ENCODE peak calls at places on chromosomes 5 and 9, in eight cellular contexts. A, O, I, V, B, M, K and X are unnamed samples.
A peak's percentile ranks its signal among the peaks of the same experiment; 100 is the strongest.

GRCh38 chr5:10564838-10565784 is 1.2 kb downstream of the ANKRD33B start:
- DNase-seq in A (no peak), O (no peak), I (no peak), V (no peak), B (no peak), M (no peak), K (peak; percentile 31), X (no peak)

GRCh38 chr5:81524015-81524414 is 130.1 kb upstream of the ACOT12 start:
- DNase-seq in A (no peak), O (no peak), I (no peak), V (no peak), B (no peak), M (no peak), K (no peak), X (no peak)

GRCh38 chr5:36944607-36945225 is 68.1 kb downstream of the NIPBL start:
- DNase-seq in A (peak; percentile 41), O (no peak), I (peak; percentile 85), V (peak; percentile 76), B (peak; percentile 67), M (peak; percentile 76), K (peak; percentile 18), X (no peak)

GRCh38 chr9:80873861-80874260 is 815.5 kb downstream of the TLE1 start:
- DNase-seq in A (no peak), O (no peak), I (peak; percentile 37), V (no peak), B (no peak), M (peak; percentile 65), K (no peak), X (no peak)

GRCh38 chr9:123414921-123415592 is 59.1 kb downstream of the CRB2 start:
- DNase-seq in A (no peak), O (no peak), I (no peak), V (no peak), B (no peak), M (no peak), K (no peak), X (no peak)

GRCh38 chr9:128142596-128142995 is 6.7 kb upstream of the LCN2 start:
- DNase-seq in A (no peak), O (no peak), I (no peak), V (no peak), B (no peak), M (no peak), K (no peak), X (no peak)

GRCh38 chr9:104743377-104743985 is 4.0 kb upstream of the NIPSNAP3A start:
- DNase-seq in A (peak; percentile 48), O (no peak), I (peak; percentile 69), V (peak; percentile 57), B (peak; percentile 55), M (peak; percentile 73), K (peak; percentile 49), X (no peak)

GRCh38 chr5:57175586-57175985 is 1.7 kb downstream of the GPBP1 start:
- DNase-seq in A (no peak), O (no peak), I (no peak), V (peak; percentile 37), B (no peak), M (no peak), K (no peak), X (no peak)

GRCh38 chr5:59838989-59839388 is 54.5 kb downstream of the PDE4D start:
- DNase-seq in A (no peak), O (no peak), I (no peak), V (no peak), B (no peak), M (no peak), K (no peak), X (no peak)

GRCh38 chr5:95712347-95712958 is 18.7 kb upstream of the RHOBTB3 start:
- DNase-seq in A (peak; percentile 75), O (no peak), I (peak; percentile 94), V (peak; percentile 82), B (peak; percentile 99), M (peak; percentile 90), K (peak; percentile 86), X (no peak)

GRCh38 chr5:10733426-10733825 is 27.6 kb downstream of the DAP start:
- DNase-seq in A (no peak), O (no peak), I (peak; percentile 68), V (no peak), B (no peak), M (no peak), K (no peak), X (no peak)

GRCh38 chr5:103562084-103562452 is 521 bp downstream of the NUDT12 start:
- DNase-seq in A (no peak), O (peak; percentile 13), I (no peak), V (peak; percentile 8), B (no peak), M (no peak), K (no peak), X (no peak)

GRCh38 chr5:140632366-140633080 is 452 bp downstream of the CD14 start:
- DNase-seq in A (no peak), O (peak; percentile 25), I (no peak), V (no peak), B (no peak), M (peak; percentile 54), K (no peak), X (no peak)

GRCh38 chr9:76701441-76702031 is 62.7 kb upstream of the PCA3 start:
- DNase-seq in A (no peak), O (no peak), I (no peak), V (no peak), B (no peak), M (no peak), K (no peak), X (no peak)

GRCh38 chr5:14326035-14326909 is 183.1 kb downstream of the TRIO start:
- DNase-seq in A (no peak), O (no peak), I (no peak), V (peak; percentile 26), B (no peak), M (no peak), K (peak; percentile 60), X (no peak)

GRCh38 chr5:152514827-152515397 is 109.8 kb upstream of the NMUR2 start:
- DNase-seq in A (no peak), O (no peak), I (peak; percentile 53), V (peak; percentile 60), B (no peak), M (peak; percentile 11), K (no peak), X (no peak)
- H3K4me3 ChIP-seq in A (no peak overlapping the region), O (no peak overlapping the region), I (no peak overlapping the region), V (no peak overlapping the region), B (no peak overlapping the region), M (no peak overlapping the region), K (no peak overlapping the region), X (no peak overlapping the region)

DNA sequence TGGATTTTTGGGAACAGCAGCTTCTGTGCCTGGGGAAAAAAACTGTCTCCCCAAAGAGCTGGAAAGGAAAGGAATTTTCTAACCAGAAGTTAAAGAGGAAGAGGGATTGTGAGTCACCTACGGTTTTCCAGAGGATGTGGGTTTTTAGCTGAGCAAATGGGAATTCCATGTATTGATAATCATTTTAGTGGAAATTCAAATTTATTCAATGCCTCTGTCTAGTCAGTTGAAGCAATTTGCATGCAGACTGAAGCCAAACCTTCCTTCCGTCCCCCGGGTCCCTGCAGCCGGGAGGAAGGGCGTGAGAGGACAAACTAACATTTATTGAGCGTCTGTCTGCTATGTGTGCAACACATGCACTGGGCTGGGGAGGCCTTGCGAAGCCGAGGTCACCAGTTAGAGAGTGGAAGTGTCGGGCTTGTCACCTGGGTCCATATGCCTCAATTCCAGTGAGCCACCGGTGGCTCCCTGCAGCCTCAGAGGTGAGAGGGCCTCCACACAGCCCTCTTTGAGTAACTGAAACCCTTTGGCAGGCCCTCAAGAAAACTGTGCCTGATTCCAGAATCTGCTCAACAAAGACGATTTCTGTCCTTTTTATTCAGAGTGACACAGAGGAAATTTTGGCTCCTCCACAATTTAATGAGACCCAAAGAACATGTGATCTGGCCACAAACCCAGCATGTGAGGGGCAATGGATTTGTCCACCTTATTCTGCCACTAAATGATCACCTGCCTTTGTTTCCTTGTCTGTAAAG is 70.4 kb downstream of the COL27A1 start:
- DNase-seq in A (no peak), O (no peak), I (peak; percentile 56), V (no peak), B (no peak), M (peak; percentile 67), K (no peak), X (no peak)
- H3K27ac ChIP-seq in A (no peak overlapping the region), O (peak overlapping the region; percentile 9), I (peak overlapping the region; percentile 98), V (no peak overlapping the region), B (no peak overlapping the region), M (peak overlapping the region; percentile 52), K (no peak overlapping the region), X (no peak overlapping the region)

GRCh38 chr5:127409923-127410675 is 107.3 kb upstream of the PRRC1 start:
- DNase-seq in A (no peak), O (no peak), I (no peak), V (no peak), B (no peak), M (no peak), K (no peak), X (no peak)

GRCh38 chr5:127406326-127407121 is 110.9 kb upstream of the PRRC1 start:
- DNase-seq in A (no peak), O (no peak), I (no peak), V (no peak), B (no peak), M (no peak), K (no peak), X (no peak)

GRCh38 chr5:127409236-127409921 is 108.1 kb upstream of the PRRC1 start:
- DNase-seq in A (no peak), O (no peak), I (no peak), V (no peak), B (no peak), M (no peak), K (no peak), X (no peak)

GRCh38 chr5:127412698-127413097 is 104.7 kb upstream of the PRRC1 start:
- DNase-seq in A (no peak), O (no peak), I (no peak), V (no peak), B (no peak), M (no peak), K (no peak), X (no peak)

DNA sequence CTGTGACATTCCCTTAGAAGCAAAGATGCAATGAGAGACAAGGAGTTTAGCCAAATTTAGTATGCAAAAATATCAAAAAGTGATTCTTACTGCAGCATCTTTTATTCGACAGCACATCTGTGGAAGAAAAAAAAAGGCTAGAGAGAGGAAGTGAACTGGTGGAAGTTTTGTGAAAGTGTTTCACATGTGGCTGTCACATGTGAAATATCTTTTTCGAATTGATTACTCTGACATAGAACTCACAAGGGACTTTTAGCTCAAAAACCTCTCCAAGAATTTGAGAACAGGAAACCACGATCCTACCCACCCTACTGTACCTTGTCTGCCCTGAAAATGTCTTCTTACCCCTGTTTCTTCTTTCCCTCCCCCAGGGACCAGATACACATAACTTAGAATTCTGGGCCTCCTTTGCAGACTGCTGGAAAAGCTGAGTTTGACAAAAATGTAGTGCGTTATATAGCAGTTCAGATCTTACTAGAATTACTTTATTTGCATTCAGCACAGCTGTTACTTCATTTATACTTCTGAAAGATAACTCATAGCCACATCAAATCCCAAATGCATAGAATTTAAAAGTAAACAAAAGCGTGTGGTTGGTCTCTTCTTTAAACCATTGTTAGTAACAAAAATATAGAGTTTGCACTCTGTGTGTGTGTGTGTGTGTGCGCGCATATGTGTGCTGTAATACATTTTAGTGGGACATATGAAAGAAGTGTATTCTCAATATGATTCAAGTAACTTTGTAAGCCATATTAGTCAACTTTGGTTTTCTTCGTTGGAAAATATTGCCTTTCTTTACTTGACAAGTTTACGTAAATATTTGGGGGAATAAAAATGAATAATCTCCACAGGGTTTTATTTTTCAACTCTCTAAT is 106.3 kb upstream of the PRRC1 start:
- DNase-seq in A (no peak), O (no peak), I (no peak), V (no peak), B (no peak), M (no peak), K (no peak), X (no peak)
- H3K4me1 ChIP-seq in A (no peaks in the 10 kb centered on the region), O (no peaks in the 10 kb centered on the region), I (no peaks in the 10 kb centered on the region), V (no peaks in the 10 kb centered on the region), B (no peaks in the 10 kb centered on the region), M (no peaks in the 10 kb centered on the region), K (no peaks in the 10 kb centered on the region), X (no peaks in the 10 kb centered on the region)

GRCh38 chr5:132076983-132077382 is 3.4 kb downstream of the CSF2 start:
- DNase-seq in A (no peak), O (no peak), I (no peak), V (no peak), B (no peak), M (no peak), K (no peak), X (no peak)
- H3K4me3 ChIP-seq in A (no peak overlapping the region), O (no peak overlapping the region), I (no peak overlapping the region), V (no peak overlapping the region), B (no peak overlapping the region), M (no peak overlapping the region), K (no peak overlapping the region), X (no peak overlapping the region)